ENCODE peak calls at places on chromosomes 12 and 14, in ten cellular contexts. S is cardiac fibroblast, U is heart right ventricle, N is coronary artery, G is WERI-Rb-1, F is fibroblast of villous mesenchyme, W is vagina, K is fibroblast of mammary gland, B is GM12865, M is fibroblast of pulmonary artery. E is an unnamed sample.

GRCh38 chr12:113537751-113538087 is 66.0 kb upstream of the LHX5 start:
- DNase-seq in S (no peak), U (no peak), N (no peak), G (no peak), F (no peak), W (no peak), K (peak; percentile 32), B (no peak), M (no peak), E (no peak)

GRCh38 chr12:12804432-12804886 is 8.7 kb upstream of the DDX47 start:
- DNase-seq in S (peak; percentile 53), U (no peak), N (no peak), G (no peak), F (peak; percentile 51), W (no peak), K (peak; percentile 94), B (no peak), M (peak; percentile 55), E (peak; percentile 85)

GRCh38 chr14:78530078-78530477 is 359.9 kb downstream of the NRXN3 start:
- DNase-seq in S (peak; percentile 1), U (no peak), N (no peak), G (no peak), F (peak; percentile 3), W (no peak), K (peak; percentile 22), B (peak; percentile 48), M (peak; percentile 14), E (peak; percentile 3)

GRCh38 chr14:89634037-89634436 is 217.0 kb upstream of the FOXN3 start:
- DNase-seq in S (no peak), U (no peak), N (no peak), G (no peak), F (no peak), W (no peak), K (no peak), B (no peak), M (no peak), E (no peak)

GRCh38 chr14:103488960-103489359 is 33.7 kb downstream of the CKB start:
- DNase-seq in S (no peak), U (no peak), N (no peak), G (no peak), F (peak; percentile 18), W (no peak), K (peak; percentile 33), B (no peak), M (peak; percentile 21), E (peak; percentile 57)

GRCh38 chr12:11716794-11717532 is 67.5 kb downstream of the ETV6 start:
- DNase-seq in S (peak; percentile 32), U (no peak), N (no peak), G (no peak), F (peak; percentile 89), W (no peak), K (peak; percentile 76), B (no peak), M (peak; percentile 18), E (peak; percentile 48)

GRCh38 chr14:42459171-42459685 is 852.6 kb downstream of the LRFN5 start:
- DNase-seq in S (no peak), U (no peak), N (no peak), G (no peak), F (no peak), W (no peak), K (no peak), B (no peak), M (no peak), E (no peak)

GRCh38 chr14:72723741-72724530 is 170.0 kb downstream of the DPF3 start:
- DNase-seq in S (peak; percentile 82), U (no peak), N (no peak), G (no peak), F (peak; percentile 54), W (no peak), K (peak; percentile 38), B (no peak), M (peak; percentile 70), E (peak; percentile 50)

GRCh38 chr14:36511981-36512584 is 7.9 kb downstream of the NKX2-1 start:
- DNase-seq in S (no peak), U (no peak), N (no peak), G (no peak), F (no peak), W (no peak), K (no peak), B (no peak), M (no peak), E (no peak)

GRCh38 chr12:569803-570236 is 93.4 kb downstream of the NINJ2 start:
- DNase-seq in S (peak; percentile 89), U (peak; percentile 91), N (peak; percentile 89), G (peak; percentile 84), F (peak; percentile 84), W (no peak), K (peak; percentile 71), B (peak; percentile 79), M (peak; percentile 85), E (peak; percentile 83)

GRCh38 chr12:67048371-67048770 is 220.8 kb upstream of the CAND1 start:
- DNase-seq in S (no peak), U (no peak), N (no peak), G (no peak), F (no peak), W (no peak), K (no peak), B (no peak), M (no peak), E (no peak)

GRCh38 chr12:125243811-125244210 is 178.6 kb downstream of the AACS start:
- DNase-seq in S (no peak), U (no peak), N (no peak), G (no peak), F (no peak), W (no peak), K (no peak), B (no peak), M (no peak), E (no peak)

GRCh38 chr12:125244338-125244737 is 179.1 kb downstream of the AACS start:
- DNase-seq in S (no peak), U (no peak), N (no peak), G (no peak), F (no peak), W (no peak), K (no peak), B (no peak), M (no peak), E (no peak)

GRCh38 chr12:125245601-125246345 is 180.5 kb downstream of the AACS start:
- DNase-seq in S (no peak), U (no peak), N (no peak), G (peak; percentile 29), F (no peak), W (no peak), K (no peak), B (no peak), M (no peak), E (no peak)

GRCh38 chr12:125247477-125247876 is 182.2 kb downstream of the AACS start:
- DNase-seq in S (no peak), U (no peak), N (no peak), G (no peak), F (no peak), W (no peak), K (no peak), B (peak; percentile 3), M (no peak), E (no peak)

GRCh38 chr12:125246346-125246656 is 181.1 kb downstream of the AACS start:
- DNase-seq in S (no peak), U (no peak), N (no peak), G (no peak), F (no peak), W (no peak), K (no peak), B (no peak), M (no peak), E (no peak)
- H3K4me3 ChIP-seq in S (no peak overlapping the region), U (no peak overlapping the region), N (no peak overlapping the region), G (no peak overlapping the region), F (no peak overlapping the region), W (no peak overlapping the region), K (no peak overlapping the region), B (no peak overlapping the region), M (no peak overlapping the region), E (no peak overlapping the region)

GRCh38 chr12:31248815-31249214 is 77.1 kb downstream of the SINHCAF start:
- DNase-seq in S (no peak), U (no peak), N (no peak), G (no peak), F (no peak), W (no peak), K (no peak), B (no peak), M (no peak), E (no peak)
- TF ChIP-seq CTCF in S (no peak), U (no peak), N (no peak), G (no peak), F (no peak), W (no peak), K (no peak), B (no peak), M (no peak), E (no peak)

GRCh38 chr14:65482769-65483438 is 70.4 kb downstream of the FUT8 start:
- DNase-seq in S (no peak), U (no peak), N (no peak), G (no peak), F (no peak), W (no peak), K (no peak), B (no peak), M (no peak), E (no peak)
- H3K4me3 ChIP-seq in S (no peak overlapping the region), U (no peak overlapping the region), N (no peak overlapping the region), G (no peak overlapping the region), F (no peak overlapping the region), W (no peak overlapping the region), K (no peak overlapping the region), B (peak overlapping the region; percentile 32), M (no peak overlapping the region), E (no peak overlapping the region)

GRCh38 chr12:42284157-42284556 is 41.7 kb downstream of the ZCRB1 start:
- DNase-seq in S (no peak), U (no peak), N (no peak), G (no peak), F (no peak), W (no peak), K (no peak), B (no peak), M (no peak), E (no peak)

GRCh38 chr12:42285431-42285830 is 40.5 kb downstream of the ZCRB1 start:
- DNase-seq in S (no peak), U (no peak), N (no peak), G (no peak), F (no peak), W (no peak), K (no peak), B (no peak), M (no peak), E (no peak)

GRCh38 chr12:42282301-42282700 is 43.6 kb downstream of the ZCRB1 start:
- DNase-seq in S (no peak), U (no peak), N (no peak), G (no peak), F (no peak), W (no peak), K (no peak), B (no peak), M (no peak), E (no peak)

GRCh38 chr12:42284876-42285275 is 41.0 kb downstream of the ZCRB1 start:
- DNase-seq in S (peak; percentile 50), U (no peak), N (no peak), G (no peak), F (no peak), W (no peak), K (no peak), B (no peak), M (peak; percentile 49), E (no peak)

DNA sequence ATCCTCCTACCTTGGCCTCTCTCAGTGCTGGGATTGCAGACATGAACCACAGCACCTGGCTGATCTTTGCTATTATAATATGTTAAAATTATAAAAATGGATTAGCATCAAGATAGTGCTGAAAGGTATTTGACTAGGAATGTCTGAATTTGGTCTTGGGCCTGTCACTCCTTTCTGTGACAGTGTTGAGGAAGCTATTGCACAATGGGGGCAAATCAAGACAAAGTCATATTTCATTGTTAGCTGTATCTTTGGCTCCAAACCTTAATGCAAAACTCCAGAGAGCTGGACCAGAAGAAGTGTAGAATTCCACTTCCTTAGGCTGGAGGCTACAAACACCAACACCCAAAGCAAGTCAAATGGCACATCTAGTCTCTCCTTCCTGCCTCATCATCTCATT is 42.2 kb downstream of the ZCRB1 start:
- DNase-seq in S (no peak), U (no peak), N (no peak), G (no peak), F (no peak), W (no peak), K (no peak), B (no peak), M (no peak), E (no peak)
- TF ChIP-seq CTCF in S (no peak), U (no peak), N (no peak), G (no peak), F (no peak), W (no peak), K (no peak), B (no peak), M (no peak), E (no peak)

E was measured in astrocyte of the spinal cord.